ENCODE peak calls at places on chromosomes 6 and 20, in six cellular contexts. Z is endothelial cell of umbilical vein, I is WTC11, S is A549, J is HepG2, L is K562. V is an unnamed sample.

GRCh38 chr6:41664271-41664670 is 26.0 kb downstream of the MDFI start:
- DNase-seq in I (no peak), S (no peak), L (no peak), J (no peak), Z (no peak), V (no peak)

GRCh38 chr6:170085475-170086401 is 205.1 kb downstream of the DLL1 start:
- DNase-seq in Z (no peak), L (no peak), S (no peak), I (no peak), J (no peak), V (no peak)

GRCh38 chr20:36435799-36436541 is 105.3 kb upstream of the MYL9 start:
- DNase-seq in I (peak; percentile 99), L (peak; percentile 97), Z (peak; percentile 78), S (peak; percentile 64), J (peak; percentile 50), V (peak; percentile 87)

GRCh38 chr6:71031912-71032311 is 75.1 kb upstream of the B3GAT2 start:
- DNase-seq in I (no peak), Z (no peak), J (peak; percentile 77), L (no peak), S (no peak), V (no peak)

GRCh38 chr6:36285187-36285612 is 15.3 kb downstream of the PNPLA1 start:
- DNase-seq in Z (no peak), I (peak; percentile 69), S (no peak), L (peak; percentile 49), J (no peak), V (peak; percentile 19)

GRCh38 chr20:53897884-53898557 is 172.4 kb downstream of the BCAS1 start:
- DNase-seq in S (no peak), Z (peak; percentile 89), L (no peak), I (no peak), J (no peak), V (no peak)

GRCh38 chr20:58818585-58819285 is 32.0 kb downstream of the GNAS-AS1 start:
- DNase-seq in S (no peak), L (no peak), I (no peak), J (no peak), Z (no peak), V (no peak)

GRCh38 chr6:27795697-27796494 is 116.3 kb downstream of the OR2B2 start:
- DNase-seq in J (peak; percentile 95), I (no peak), S (peak; percentile 36), L (peak; percentile 75), Z (peak; percentile 95), V (no peak)

GRCh38 chr6:32255212-32256153 is 31.6 kb upstream of the NOTCH4 start:
- DNase-seq in Z (peak; percentile 91), L (peak; percentile 83), S (peak; percentile 72), I (peak; percentile 75), J (peak; percentile 48), V (peak; percentile 80)

GRCh38 chr6:6243846-6244245 is 76.6 kb downstream of the F13A1 start:
- DNase-seq in Z (no peak), J (peak; percentile 7), L (no peak), I (no peak), S (no peak), V (no peak)

GRCh38 chr6:18263561-18264337 is 581 bp downstream of the DEK start:
- DNase-seq in Z (peak; percentile 73), L (peak; percentile 85), J (no peak), I (no peak), S (peak; percentile 28), V (peak; percentile 66)

GRCh38 chr6:136066005-136066404 is 184.1 kb downstream of the MTFR2 start:
- DNase-seq in S (no peak), L (no peak), J (no peak), I (no peak), Z (peak; percentile 50), V (no peak)

GRCh38 chr6:136063095-136063494 is 187.0 kb downstream of the MTFR2 start:
- DNase-seq in J (no peak), I (no peak), Z (no peak), S (no peak), L (no peak), V (no peak)

GRCh38 chr6:136070815-136071214 is 179.3 kb downstream of the MTFR2 start:
- DNase-seq in I (no peak), J (no peak), Z (no peak), L (no peak), S (no peak), V (no peak)

GRCh38 chr6:136069119-136069518 is 181.0 kb downstream of the MTFR2 start:
- DNase-seq in L (no peak), J (no peak), S (peak; percentile 4), Z (peak; percentile 77), I (no peak), V (no peak)

GRCh38 chr6:136067731-136068341 is 182.3 kb downstream of the MTFR2 start:
- DNase-seq in S (no peak), J (no peak), Z (peak; percentile 95), I (no peak), L (no peak), V (peak; percentile 48)
- TF ChIP-seq JUN in S (no peak), J (no peak), Z (peak; percentile 98), I (no peak), L (no peak), V (peak; percentile 40)

DNA sequence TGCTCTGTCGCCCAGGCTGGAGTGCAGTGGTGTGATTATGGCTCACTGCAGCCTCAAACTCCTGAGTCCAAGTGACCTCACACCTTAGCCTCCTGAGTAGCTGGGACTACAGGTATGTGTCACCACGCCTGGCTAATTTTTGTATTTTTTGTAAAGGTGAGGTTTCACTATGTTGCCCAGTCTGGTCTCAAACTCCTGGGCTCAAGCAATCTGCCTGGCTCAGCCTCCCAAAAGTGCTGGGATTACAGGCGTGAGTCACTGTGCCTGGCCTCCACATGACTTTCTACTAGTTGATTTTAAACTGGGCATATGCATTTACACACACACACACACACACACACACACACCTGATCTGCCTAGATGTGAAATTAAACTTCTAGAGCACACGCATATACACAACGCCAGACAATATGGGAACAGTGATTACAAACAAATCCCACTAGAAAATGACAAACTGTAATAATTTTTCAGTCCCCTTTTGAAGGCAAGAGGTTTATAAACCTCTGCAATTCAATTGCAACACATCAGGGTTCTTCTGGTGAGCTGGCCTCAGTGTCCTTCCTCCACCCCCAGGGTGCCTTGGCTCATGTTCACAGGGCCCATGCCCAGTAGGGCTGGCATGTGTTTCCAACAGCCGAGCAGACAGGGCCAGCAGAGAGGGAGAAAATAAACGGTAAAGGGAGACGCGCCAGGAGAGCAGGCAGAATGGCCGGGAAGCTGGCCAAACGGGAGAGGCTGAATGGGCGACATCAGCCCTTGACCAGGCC is 31.2 kb downstream of the PARD6B start:
- DNase-seq in Z (no peak), I (no peak), J (peak; percentile 34), S (peak; percentile 51), L (no peak), V (no peak)
- TF ChIP-seq JUN in Z (no peak), I (no peak), J (no peak), S (peak; percentile 82), L (no peak), V (no peak)

DNA sequence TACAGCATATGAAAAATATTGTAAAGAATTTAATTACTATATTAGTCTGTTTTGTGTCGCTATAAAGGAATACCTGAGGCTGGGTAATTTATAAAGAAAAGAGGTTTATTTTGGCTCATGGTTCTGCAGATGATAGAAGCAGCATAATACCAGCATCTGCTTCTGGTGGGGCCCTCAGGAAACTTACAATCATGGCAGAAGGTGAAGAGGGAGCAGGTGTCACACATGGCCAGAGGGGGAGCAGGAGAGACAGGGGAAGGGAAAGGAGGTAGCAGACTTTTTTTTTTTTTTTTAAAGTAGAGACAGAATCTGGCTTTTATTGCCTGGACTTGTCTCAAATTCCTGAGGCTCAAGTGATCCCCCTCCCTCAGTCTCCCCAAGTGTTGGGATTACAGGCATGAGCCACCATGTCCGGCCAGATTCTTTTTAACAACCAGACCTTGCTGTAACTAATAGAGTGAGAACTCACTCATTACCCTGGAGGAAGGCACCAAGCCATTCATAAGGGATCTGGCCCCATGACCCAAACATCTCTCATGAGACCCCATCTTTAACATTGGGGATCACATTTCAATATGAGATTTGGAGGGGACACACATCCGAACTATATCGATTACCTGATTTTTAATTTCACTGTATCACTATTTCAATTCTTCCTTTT is 64.6 kb downstream of the MAN1A1 start:
- DNase-seq in I (peak; percentile 68), Z (no peak), S (no peak), J (peak; percentile 72), L (peak; percentile 38), V (no peak)
- TF ChIP-seq JUN in I (no peak), Z (no peak), S (no peak), J (no peak), L (no peak), V (no peak)

DNA sequence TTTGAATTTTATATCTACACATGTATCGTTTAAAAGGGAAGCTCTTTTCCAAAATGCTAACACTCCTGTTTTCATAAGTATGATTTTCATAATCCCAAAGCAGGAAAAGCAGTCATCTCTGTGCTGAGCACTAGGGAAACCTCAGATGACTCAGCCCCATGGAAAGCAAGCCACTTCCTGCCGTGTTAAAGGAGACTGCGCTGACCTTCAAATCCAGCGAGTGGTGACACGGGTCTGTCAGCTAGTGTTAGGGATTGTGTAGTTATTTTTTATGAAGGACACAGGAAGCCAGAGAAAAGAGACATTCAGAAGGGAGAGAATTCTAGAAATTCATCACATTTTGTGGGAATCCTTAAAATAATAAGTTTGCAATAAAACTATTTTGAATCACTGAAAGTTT is 57.0 kb upstream of the CD93 start:
- DNase-seq in J (peak; percentile 71), Z (peak; percentile 94), I (no peak), L (peak; percentile 67), S (peak; percentile 87), V (no peak)
- TF ChIP-seq JUN in J (no peak), Z (peak; percentile 93), I (no peak), L (no peak), S (no peak), V (no peak)

GRCh38 chr6:77430506-77430905 is 32.8 kb downstream of the HTR1B start:
- DNase-seq in S (no peak), J (no peak), I (no peak), Z (no peak), L (no peak), V (no peak)

GRCh38 chr6:77425676-77426075 is 37.6 kb downstream of the HTR1B start:
- DNase-seq in J (no peak), L (no peak), I (no peak), Z (no peak), S (no peak), V (no peak)

GRCh38 chr6:77425216-77425615 is 38.1 kb downstream of the HTR1B start:
- DNase-seq in Z (no peak), S (no peak), L (no peak), I (no peak), J (no peak), V (no peak)

GRCh38 chr6:77424761-77425160 is 38.5 kb downstream of the HTR1B start:
- DNase-seq in J (no peak), L (no peak), I (no peak), Z (no peak), S (no peak), V (no peak)
- TF ChIP-seq JUN in J (no peak), L (no peak), I (no peak), Z (no peak), S (no peak), V (no peak)